ENCODE peak calls at places on chromosomes 12 and 14, in six cellular contexts. One of them, this sample, is unnamed.

GRCh38 chr12:25924535-25925001 is 33.9 kb upstream of the RASSF8 start:
- DNase-seq in GDM1: no peak
- DNase-seq in NCI-H1092 treated with DMSO at 0.1 percent for 48 hours: no peak
- DNase-seq in progenitor cell of endocrine pancreas: no peak
- DNase-seq in posterior cingulate gyrus: no peak
- DNase-seq in CD8-positive, alpha-beta T cell: no peak
- DNase-seq in this sample: no peak

GRCh38 chr12:94792690-94793089 is 142.3 kb upstream of the TMCC3 start:
- DNase-seq in CD8-positive, alpha-beta T cell: no peak
- DNase-seq in GDM1: no peak
- DNase-seq in NCI-H1092 treated with DMSO at 0.1 percent for 48 hours: no peak
- DNase-seq in posterior cingulate gyrus: no peak
- DNase-seq in progenitor cell of endocrine pancreas: no peak
- DNase-seq in this sample: no peak

GRCh38 chr14:52033131-52033642 is 35.7 kb downstream of the NID2 start:
- DNase-seq in CD8-positive, alpha-beta T cell: no peak
- DNase-seq in posterior cingulate gyrus: no peak
- DNase-seq in progenitor cell of endocrine pancreas: no peak
- DNase-seq in GDM1: no peak
- DNase-seq in NCI-H1092 treated with DMSO at 0.1 percent for 48 hours: no peak
- DNase-seq in this sample: no peak

GRCh38 chr12:49664591-49665146 is 41.3 kb downstream of the PRPF40B start:
- DNase-seq in NCI-H1092 treated with DMSO at 0.1 percent for 48 hours: no peak
- DNase-seq in progenitor cell of endocrine pancreas: no peak
- DNase-seq in GDM1: no peak
- DNase-seq in posterior cingulate gyrus: no peak
- DNase-seq in CD8-positive, alpha-beta T cell: no peak
- DNase-seq in this sample: no peak

GRCh38 chr14:73526036-73526984 is 10.6 kb upstream of the ACOT1 start:
- DNase-seq in progenitor cell of endocrine pancreas: no peak
- DNase-seq in posterior cingulate gyrus: peak; percentile 28
- DNase-seq in CD8-positive, alpha-beta T cell: no peak
- DNase-seq in NCI-H1092 treated with DMSO at 0.1 percent for 48 hours: peak; percentile 26
- DNase-seq in GDM1: no peak
- DNase-seq in this sample: no peak

GRCh38 chr14:72758993-72759392 is 134.9 kb downstream of the DPF3 start:
- DNase-seq in CD8-positive, alpha-beta T cell: no peak
- DNase-seq in NCI-H1092 treated with DMSO at 0.1 percent for 48 hours: no peak
- DNase-seq in posterior cingulate gyrus: no peak
- DNase-seq in GDM1: no peak
- DNase-seq in progenitor cell of endocrine pancreas: no peak
- DNase-seq in this sample: no peak

GRCh38 chr14:55731881-55732498 is 152.0 kb downstream of the KTN1 start:
- DNase-seq in progenitor cell of endocrine pancreas: peak; percentile 22
- DNase-seq in NCI-H1092 treated with DMSO at 0.1 percent for 48 hours: peak; percentile 53
- DNase-seq in GDM1: no peak
- DNase-seq in posterior cingulate gyrus: peak; percentile 79
- DNase-seq in CD8-positive, alpha-beta T cell: peak; percentile 61
- DNase-seq in this sample: no peak

GRCh38 chr14:85250369-85250768 is 279.6 kb upstream of the FLRT2 start:
- DNase-seq in NCI-H1092 treated with DMSO at 0.1 percent for 48 hours: peak; percentile 52
- DNase-seq in CD8-positive, alpha-beta T cell: no peak
- DNase-seq in GDM1: no peak
- DNase-seq in progenitor cell of endocrine pancreas: no peak
- DNase-seq in posterior cingulate gyrus: no peak
- DNase-seq in this sample: peak; percentile 36

GRCh38 chr12:68138480-68138879 is 21.1 kb downstream of the IFNG start:
- DNase-seq in NCI-H1092 treated with DMSO at 0.1 percent for 48 hours: no peak
- DNase-seq in progenitor cell of endocrine pancreas: no peak
- DNase-seq in CD8-positive, alpha-beta T cell: no peak
- DNase-seq in GDM1: no peak
- DNase-seq in posterior cingulate gyrus: no peak
- DNase-seq in this sample: no peak

GRCh38 chr14:104580961-104581360 is 1.4 kb downstream of the C14orf180 start:
- DNase-seq in CD8-positive, alpha-beta T cell: no peak
- DNase-seq in GDM1: no peak
- DNase-seq in posterior cingulate gyrus: no peak
- DNase-seq in progenitor cell of endocrine pancreas: no peak
- DNase-seq in NCI-H1092 treated with DMSO at 0.1 percent for 48 hours: peak; percentile 63
- DNase-seq in this sample: no peak

GRCh38 chr12:6116481-6117021 is 7.9 kb downstream of the VWF start:
- DNase-seq in progenitor cell of endocrine pancreas: no peak
- DNase-seq in GDM1: no peak
- DNase-seq in CD8-positive, alpha-beta T cell: no peak
- DNase-seq in NCI-H1092 treated with DMSO at 0.1 percent for 48 hours: no peak
- DNase-seq in posterior cingulate gyrus: no peak
- DNase-seq in this sample: no peak

GRCh38 chr12:47725893-47726292 is 603 bp upstream of the ENDOU start:
- DNase-seq in NCI-H1092 treated with DMSO at 0.1 percent for 48 hours: no peak
- DNase-seq in CD8-positive, alpha-beta T cell: no peak
- DNase-seq in posterior cingulate gyrus: no peak
- DNase-seq in progenitor cell of endocrine pancreas: no peak
- DNase-seq in GDM1: no peak
- DNase-seq in this sample: no peak

GRCh38 chr12:92208613-92209121 is 63.0 kb upstream of the BTG1 start:
- DNase-seq in CD8-positive, alpha-beta T cell: peak; percentile 53
- DNase-seq in progenitor cell of endocrine pancreas: no peak
- DNase-seq in NCI-H1092 treated with DMSO at 0.1 percent for 48 hours: no peak
- DNase-seq in posterior cingulate gyrus: no peak
- DNase-seq in GDM1: peak; percentile 40
- DNase-seq in this sample: no peak

GRCh38 chr12:12018454-12018853 is 52.3 kb upstream of the BCL2L14 start:
- DNase-seq in progenitor cell of endocrine pancreas: no peak
- DNase-seq in NCI-H1092 treated with DMSO at 0.1 percent for 48 hours: no peak
- DNase-seq in CD8-positive, alpha-beta T cell: no peak
- DNase-seq in GDM1: no peak
- DNase-seq in posterior cingulate gyrus: peak; percentile 82
- DNase-seq in this sample: no peak

GRCh38 chr14:99747167-99747566 is 46.0 kb upstream of the EML1 start:
- DNase-seq in NCI-H1092 treated with DMSO at 0.1 percent for 48 hours: no peak
- DNase-seq in progenitor cell of endocrine pancreas: no peak
- DNase-seq in CD8-positive, alpha-beta T cell: no peak
- DNase-seq in posterior cingulate gyrus: peak; percentile 49
- DNase-seq in GDM1: no peak
- DNase-seq in this sample: no peak

GRCh38 chr12:14261861-14262260 is 103.6 kb upstream of the ATF7IP start:
- DNase-seq in CD8-positive, alpha-beta T cell: no peak
- DNase-seq in GDM1: no peak
- DNase-seq in progenitor cell of endocrine pancreas: no peak
- DNase-seq in NCI-H1092 treated with DMSO at 0.1 percent for 48 hours: no peak
- DNase-seq in posterior cingulate gyrus: no peak
- DNase-seq in this sample: no peak

GRCh38 chr12:39586811-39587210 is 32.8 kb downstream of the ABCD2 start:
- DNase-seq in NCI-H1092 treated with DMSO at 0.1 percent for 48 hours: no peak
- DNase-seq in GDM1: no peak
- DNase-seq in CD8-positive, alpha-beta T cell: no peak
- DNase-seq in progenitor cell of endocrine pancreas: no peak
- DNase-seq in posterior cingulate gyrus: no peak
- DNase-seq in this sample: no peak

GRCh38 chr12:109053382-109054123 is 1.2 kb downstream of the USP30 start:
- DNase-seq in GDM1: no peak
- DNase-seq in CD8-positive, alpha-beta T cell: peak; percentile 50
- DNase-seq in NCI-H1092 treated with DMSO at 0.1 percent for 48 hours: no peak
- DNase-seq in posterior cingulate gyrus: no peak
- DNase-seq in progenitor cell of endocrine pancreas: no peak
- DNase-seq in this sample: no peak

GRCh38 chr14:101020971-101021370 is 117.4 kb upstream of the RTL1 start:
- DNase-seq in progenitor cell of endocrine pancreas: peak; percentile 1
- DNase-seq in NCI-H1092 treated with DMSO at 0.1 percent for 48 hours: no peak
- DNase-seq in posterior cingulate gyrus: peak; percentile 39
- DNase-seq in CD8-positive, alpha-beta T cell: peak; percentile 40
- DNase-seq in GDM1: no peak
- DNase-seq in this sample: no peak

GRCh38 chr14:77052281-77053044 is 24.0 kb upstream of the IRF2BPL start:
- DNase-seq in progenitor cell of endocrine pancreas: no peak
- DNase-seq in CD8-positive, alpha-beta T cell: no peak
- DNase-seq in GDM1: no peak
- DNase-seq in NCI-H1092 treated with DMSO at 0.1 percent for 48 hours: no peak
- DNase-seq in posterior cingulate gyrus: peak; percentile 40
- DNase-seq in this sample: no peak

GRCh38 chr12:91361864-91362263 is 179.2 kb upstream of the DCN start:
- DNase-seq in progenitor cell of endocrine pancreas: no peak
- DNase-seq in CD8-positive, alpha-beta T cell: no peak
- DNase-seq in GDM1: no peak
- DNase-seq in NCI-H1092 treated with DMSO at 0.1 percent for 48 hours: peak; percentile 18
- DNase-seq in posterior cingulate gyrus: no peak
- DNase-seq in this sample: peak; percentile 6

GRCh38 chr12:71551529-71551928 is 111.9 kb downstream of the LGR5 start:
- DNase-seq in GDM1: no peak
- DNase-seq in posterior cingulate gyrus: no peak
- DNase-seq in CD8-positive, alpha-beta T cell: no peak
- DNase-seq in progenitor cell of endocrine pancreas: no peak
- DNase-seq in NCI-H1092 treated with DMSO at 0.1 percent for 48 hours: peak; percentile 8
- DNase-seq in this sample: no peak

GRCh38 chr12:52253391-52254179 is 20.5 kb downstream of the KRT7 start:
- DNase-seq in CD8-positive, alpha-beta T cell: no peak
- DNase-seq in posterior cingulate gyrus: peak; percentile 59
- DNase-seq in GDM1: no peak
- DNase-seq in progenitor cell of endocrine pancreas: no peak
- DNase-seq in NCI-H1092 treated with DMSO at 0.1 percent for 48 hours: no peak
- DNase-seq in this sample: no peak

GRCh38 chr12:99810718-99811593 is 163.4 kb downstream of the GARIN6 start:
- DNase-seq in CD8-positive, alpha-beta T cell: no peak
- DNase-seq in GDM1: no peak
- DNase-seq in posterior cingulate gyrus: no peak
- DNase-seq in progenitor cell of endocrine pancreas: no peak
- DNase-seq in NCI-H1092 treated with DMSO at 0.1 percent for 48 hours: peak; percentile 83
- DNase-seq in this sample: peak; percentile 65

GRCh38 chr14:77544571-77544970 is 46.0 kb upstream of the ISM2 start:
- DNase-seq in GDM1: no peak
- DNase-seq in CD8-positive, alpha-beta T cell: no peak
- DNase-seq in progenitor cell of endocrine pancreas: no peak
- DNase-seq in posterior cingulate gyrus: no peak
- DNase-seq in NCI-H1092 treated with DMSO at 0.1 percent for 48 hours: no peak
- DNase-seq in this sample: no peak

GRCh38 chr14:72882047-72882446 is 11.9 kb downstream of the DPF3 start:
- DNase-seq in posterior cingulate gyrus: no peak
- DNase-seq in GDM1: no peak
- DNase-seq in NCI-H1092 treated with DMSO at 0.1 percent for 48 hours: no peak
- DNase-seq in CD8-positive, alpha-beta T cell: no peak
- DNase-seq in progenitor cell of endocrine pancreas: no peak
- DNase-seq in this sample: no peak

GRCh38 chr12:19894803-19895202 is 455.5 kb downstream of the AEBP2 start:
- DNase-seq in posterior cingulate gyrus: no peak
- DNase-seq in progenitor cell of endocrine pancreas: no peak
- DNase-seq in NCI-H1092 treated with DMSO at 0.1 percent for 48 hours: no peak
- DNase-seq in GDM1: no peak
- DNase-seq in CD8-positive, alpha-beta T cell: no peak
- DNase-seq in this sample: no peak

GRCh38 chr12:15627995-15628945 is 160.9 kb downstream of the EPS8 start:
- DNase-seq in progenitor cell of endocrine pancreas: no peak
- DNase-seq in NCI-H1092 treated with DMSO at 0.1 percent for 48 hours: no peak
- DNase-seq in GDM1: no peak
- DNase-seq in CD8-positive, alpha-beta T cell: no peak
- DNase-seq in posterior cingulate gyrus: no peak
- DNase-seq in this sample: no peak

GRCh38 chr14:96383445-96383844 is 8.5 kb upstream of the AK7 start:
- DNase-seq in NCI-H1092 treated with DMSO at 0.1 percent for 48 hours: no peak
- DNase-seq in progenitor cell of endocrine pancreas: no peak
- DNase-seq in posterior cingulate gyrus: no peak
- DNase-seq in CD8-positive, alpha-beta T cell: no peak
- DNase-seq in GDM1: no peak
- DNase-seq in this sample: no peak

GRCh38 chr12:54330442-54330841 is 5.5 kb downstream of the COPZ1 start:
- DNase-seq in posterior cingulate gyrus: no peak
- DNase-seq in progenitor cell of endocrine pancreas: no peak
- DNase-seq in NCI-H1092 treated with DMSO at 0.1 percent for 48 hours: no peak
- DNase-seq in GDM1: no peak
- DNase-seq in CD8-positive, alpha-beta T cell: no peak
- DNase-seq in this sample: no peak

GRCh38 chr14:90091393-90091792 is 29.6 kb downstream of the KCNK13 start:
- DNase-seq in progenitor cell of endocrine pancreas: no peak
- DNase-seq in posterior cingulate gyrus: no peak
- DNase-seq in NCI-H1092 treated with DMSO at 0.1 percent for 48 hours: peak; percentile 69
- DNase-seq in CD8-positive, alpha-beta T cell: no peak
- DNase-seq in GDM1: no peak
- DNase-seq in this sample: no peak

GRCh38 chr14:51566831-51567582 is 84.7 kb upstream of the FRMD6 start:
- DNase-seq in CD8-positive, alpha-beta T cell: peak; percentile 57
- DNase-seq in posterior cingulate gyrus: no peak
- DNase-seq in progenitor cell of endocrine pancreas: no peak
- DNase-seq in GDM1: no peak
- DNase-seq in NCI-H1092 treated with DMSO at 0.1 percent for 48 hours: no peak
- DNase-seq in this sample: no peak

GRCh38 chr14:104119119-104119699 is 19.2 kb upstream of the KIF26A start:
- DNase-seq in GDM1: no peak
- DNase-seq in NCI-H1092 treated with DMSO at 0.1 percent for 48 hours: no peak
- DNase-seq in posterior cingulate gyrus: peak; percentile 74
- DNase-seq in CD8-positive, alpha-beta T cell: no peak
- DNase-seq in progenitor cell of endocrine pancreas: no peak
- DNase-seq in this sample: no peak

GRCh38 chr12:93895096-93895460 is 217.9 kb downstream of the CRADD start:
- DNase-seq in CD8-positive, alpha-beta T cell: no peak
- DNase-seq in posterior cingulate gyrus: no peak
- DNase-seq in NCI-H1092 treated with DMSO at 0.1 percent for 48 hours: no peak
- DNase-seq in GDM1: no peak
- DNase-seq in progenitor cell of endocrine pancreas: no peak
- DNase-seq in this sample: no peak

GRCh38 chr14:77914073-77914721 is 114.3 kb downstream of the ADCK1 start:
- DNase-seq in NCI-H1092 treated with DMSO at 0.1 percent for 48 hours: no peak
- DNase-seq in GDM1: no peak
- DNase-seq in progenitor cell of endocrine pancreas: no peak
- DNase-seq in CD8-positive, alpha-beta T cell: no peak
- DNase-seq in posterior cingulate gyrus: no peak
- DNase-seq in this sample: no peak

GRCh38 chr12:2267624-2268477 is 215.1 kb downstream of the CACNA1C start:
- DNase-seq in CD8-positive, alpha-beta T cell: no peak
- DNase-seq in NCI-H1092 treated with DMSO at 0.1 percent for 48 hours: no peak
- DNase-seq in GDM1: no peak
- DNase-seq in progenitor cell of endocrine pancreas: no peak
- DNase-seq in posterior cingulate gyrus: peak; percentile 70
- DNase-seq in this sample: no peak

GRCh38 chr14:51860836-51861583 is 598 bp downstream of the GNG2 start:
- DNase-seq in NCI-H1092 treated with DMSO at 0.1 percent for 48 hours: peak; percentile 74
- DNase-seq in GDM1: no peak
- DNase-seq in CD8-positive, alpha-beta T cell: no peak
- DNase-seq in progenitor cell of endocrine pancreas: no peak
- DNase-seq in posterior cingulate gyrus: no peak
- DNase-seq in this sample: no peak

GRCh38 chr12:127083028-127083949 is 1183.7 kb upstream of the TMEM132C start:
- DNase-seq in progenitor cell of endocrine pancreas: no peak
- DNase-seq in CD8-positive, alpha-beta T cell: no peak
- DNase-seq in NCI-H1092 treated with DMSO at 0.1 percent for 48 hours: peak; percentile 88
- DNase-seq in GDM1: peak; percentile 28
- DNase-seq in posterior cingulate gyrus: no peak
- DNase-seq in this sample: peak; percentile 41